ENCODE peak calls at places on chromosomes 5 and 9, in eight cellular contexts. One of them, this sample, is unnamed.

GRCh38 chr5:14385022-14385421 is 196.6 kb upstream of the OTULINL start:
- DNase-seq in transverse colon: no peak
- DNase-seq in stomach: no peak
- DNase-seq in H1: no peak
- DNase-seq in K562: no peak
- DNase-seq in HepG2: no peak
- DNase-seq in sigmoid colon: no peak
- DNase-seq in SK-N-SH: no peak
- DNase-seq in this sample: no peak

GRCh38 chr5:141513627-141514329 is 24.9 kb downstream of the PCDHGC5 start:
- DNase-seq in transverse colon: peak; percentile 66
- DNase-seq in stomach: no peak
- DNase-seq in H1: no peak
- DNase-seq in K562: no peak
- DNase-seq in HepG2: no peak
- DNase-seq in sigmoid colon: peak; percentile 94
- DNase-seq in SK-N-SH: peak; percentile 86
- DNase-seq in this sample: peak; percentile 70

GRCh38 chr9:20630241-20630943 is 8.1 kb upstream of the MLLT3 start:
- DNase-seq in transverse colon: no peak
- DNase-seq in stomach: no peak
- DNase-seq in H1: no peak
- DNase-seq in K562: no peak
- DNase-seq in HepG2: no peak
- DNase-seq in sigmoid colon: no peak
- DNase-seq in SK-N-SH: no peak
- DNase-seq in this sample: no peak

GRCh38 chr5:57412010-57412409 is 70.6 kb downstream of the ACTBL2 start:
- DNase-seq in transverse colon: no peak
- DNase-seq in stomach: no peak
- DNase-seq in H1: no peak
- DNase-seq in K562: no peak
- DNase-seq in HepG2: no peak
- DNase-seq in sigmoid colon: no peak
- DNase-seq in SK-N-SH: peak; percentile 24
- DNase-seq in this sample: no peak

GRCh38 chr5:150210644-150211043 is 20.8 kb downstream of the SLC6A7 start:
- DNase-seq in transverse colon: no peak
- DNase-seq in stomach: no peak
- DNase-seq in H1: no peak
- DNase-seq in K562: no peak
- DNase-seq in HepG2: no peak
- DNase-seq in sigmoid colon: no peak
- DNase-seq in SK-N-SH: no peak
- DNase-seq in this sample: peak; percentile 43

GRCh38 chr9:20732118-20732517 is 48.1 kb downstream of the FOCAD start:
- DNase-seq in transverse colon: no peak
- DNase-seq in stomach: no peak
- DNase-seq in H1: no peak
- DNase-seq in K562: no peak
- DNase-seq in HepG2: no peak
- DNase-seq in sigmoid colon: no peak
- DNase-seq in SK-N-SH: no peak
- DNase-seq in this sample: no peak

GRCh38 chr5:170151105-170151831 is 45.6 kb downstream of the FOXI1 start:
- DNase-seq in transverse colon: no peak
- DNase-seq in stomach: no peak
- DNase-seq in H1: peak; percentile 56
- DNase-seq in K562: peak; percentile 90
- DNase-seq in HepG2: peak; percentile 54
- DNase-seq in sigmoid colon: no peak
- DNase-seq in SK-N-SH: no peak
- DNase-seq in this sample: peak; percentile 85

GRCh38 chr5:179900707-179901106 is 7.0 kb downstream of the TBC1D9B start:
- DNase-seq in transverse colon: no peak
- DNase-seq in stomach: no peak
- DNase-seq in H1: no peak
- DNase-seq in K562: no peak
- DNase-seq in HepG2: no peak
- DNase-seq in sigmoid colon: no peak
- DNase-seq in SK-N-SH: no peak
- DNase-seq in this sample: no peak

GRCh38 chr5:170393235-170393634 is 4.1 kb upstream of the KCNMB1 start:
- DNase-seq in transverse colon: no peak
- DNase-seq in stomach: no peak
- DNase-seq in H1: no peak
- DNase-seq in K562: no peak
- DNase-seq in HepG2: no peak
- DNase-seq in sigmoid colon: no peak
- DNase-seq in SK-N-SH: no peak
- DNase-seq in this sample: no peak

GRCh38 chr5:60287174-60287771 is 393.7 kb upstream of the PDE4D start:
- DNase-seq in transverse colon: peak; percentile 26
- DNase-seq in stomach: peak; percentile 46
- DNase-seq in H1: peak; percentile 47
- DNase-seq in K562: peak; percentile 28
- DNase-seq in HepG2: peak; percentile 69
- DNase-seq in sigmoid colon: no peak
- DNase-seq in SK-N-SH: peak; percentile 46
- DNase-seq in this sample: no peak

GRCh38 chr9:109182940-109183798 is 16.1 kb upstream of the FRRS1L start:
- DNase-seq in transverse colon: peak; percentile 30
- DNase-seq in stomach: peak; percentile 57
- DNase-seq in H1: no peak
- DNase-seq in K562: peak; percentile 64
- DNase-seq in HepG2: peak; percentile 81
- DNase-seq in sigmoid colon: no peak
- DNase-seq in SK-N-SH: peak; percentile 62
- DNase-seq in this sample: no peak

GRCh38 chr5:10466446-10467073 is 24.9 kb downstream of the ROPN1L start:
- DNase-seq in transverse colon: no peak
- DNase-seq in stomach: no peak
- DNase-seq in H1: no peak
- DNase-seq in K562: no peak
- DNase-seq in HepG2: no peak
- DNase-seq in sigmoid colon: no peak
- DNase-seq in SK-N-SH: no peak
- DNase-seq in this sample: no peak

GRCh38 chr9:136110082-136111061 is 8.3 kb downstream of the TMEM250 start:
- DNase-seq in transverse colon: no peak
- DNase-seq in stomach: no peak
- DNase-seq in H1: no peak
- DNase-seq in K562: peak; percentile 60
- DNase-seq in HepG2: no peak
- DNase-seq in sigmoid colon: no peak
- DNase-seq in SK-N-SH: no peak
- DNase-seq in this sample: no peak

GRCh38 chr9:87427851-87428506 is 69.7 kb upstream of the DAPK1 start:
- DNase-seq in transverse colon: no peak
- DNase-seq in stomach: no peak
- DNase-seq in H1: no peak
- DNase-seq in K562: no peak
- DNase-seq in HepG2: no peak
- DNase-seq in sigmoid colon: no peak
- DNase-seq in SK-N-SH: no peak
- DNase-seq in this sample: no peak

GRCh38 chr5:80963966-80964481 is 3.9 kb downstream of the RASGRF2 start:
- DNase-seq in transverse colon: no peak
- DNase-seq in stomach: no peak
- DNase-seq in H1: no peak
- DNase-seq in K562: no peak
- DNase-seq in HepG2: no peak
- DNase-seq in sigmoid colon: no peak
- DNase-seq in SK-N-SH: no peak
- DNase-seq in this sample: no peak

GRCh38 chr5:72040513-72040912 is 66.8 kb upstream of the MAP1B start:
- DNase-seq in transverse colon: no peak
- DNase-seq in stomach: no peak
- DNase-seq in H1: no peak
- DNase-seq in K562: no peak
- DNase-seq in HepG2: no peak
- DNase-seq in sigmoid colon: no peak
- DNase-seq in SK-N-SH: no peak
- DNase-seq in this sample: no peak
- H3K27ac ChIP-seq in transverse colon: no peak overlapping the region
- H3K27ac ChIP-seq in stomach: no peak overlapping the region
- H3K27ac ChIP-seq in H1: no peak overlapping the region
- H3K27ac ChIP-seq in K562: no peak overlapping the region
- H3K27ac ChIP-seq in HepG2: no peak overlapping the region
- H3K27ac ChIP-seq in sigmoid colon: no peak overlapping the region
- H3K27ac ChIP-seq in SK-N-SH: no peak overlapping the region
- H3K27ac ChIP-seq in this sample: no peak overlapping the region

GRCh38 chr5:107670028-107670926 is 460 bp downstream of the EFNA5 start:
- DNase-seq in transverse colon: peak; percentile 27
- DNase-seq in stomach: peak; percentile 50
- DNase-seq in H1: no peak
- DNase-seq in K562: no peak
- DNase-seq in HepG2: no peak
- DNase-seq in sigmoid colon: peak; percentile 71
- DNase-seq in SK-N-SH: peak; percentile 73
- DNase-seq in this sample: peak; percentile 88

GRCh38 chr5:107671742-107672211 is 1.0 kb upstream of the EFNA5 start:
- DNase-seq in transverse colon: peak; percentile 34
- DNase-seq in stomach: no peak
- DNase-seq in H1: no peak
- DNase-seq in K562: no peak
- DNase-seq in HepG2: no peak
- DNase-seq in sigmoid colon: no peak
- DNase-seq in SK-N-SH: peak; percentile 60
- DNase-seq in this sample: no peak

GRCh38 chr5:107669543-107670027 is 1.2 kb downstream of the EFNA5 start:
- DNase-seq in transverse colon: peak; percentile 48
- DNase-seq in stomach: peak; percentile 39
- DNase-seq in H1: no peak
- DNase-seq in K562: no peak
- DNase-seq in HepG2: no peak
- DNase-seq in sigmoid colon: peak; percentile 72
- DNase-seq in SK-N-SH: peak; percentile 65
- DNase-seq in this sample: peak; percentile 85

GRCh38 chr5:107672212-107673105 is 1.7 kb upstream of the EFNA5 start:
- DNase-seq in transverse colon: peak; percentile 88
- DNase-seq in stomach: peak; percentile 85
- DNase-seq in H1: peak; percentile 95
- DNase-seq in K562: peak; percentile 24
- DNase-seq in HepG2: peak; percentile 15
- DNase-seq in sigmoid colon: peak; percentile 93
- DNase-seq in SK-N-SH: peak; percentile 86
- DNase-seq in this sample: peak; percentile 93

DNA sequence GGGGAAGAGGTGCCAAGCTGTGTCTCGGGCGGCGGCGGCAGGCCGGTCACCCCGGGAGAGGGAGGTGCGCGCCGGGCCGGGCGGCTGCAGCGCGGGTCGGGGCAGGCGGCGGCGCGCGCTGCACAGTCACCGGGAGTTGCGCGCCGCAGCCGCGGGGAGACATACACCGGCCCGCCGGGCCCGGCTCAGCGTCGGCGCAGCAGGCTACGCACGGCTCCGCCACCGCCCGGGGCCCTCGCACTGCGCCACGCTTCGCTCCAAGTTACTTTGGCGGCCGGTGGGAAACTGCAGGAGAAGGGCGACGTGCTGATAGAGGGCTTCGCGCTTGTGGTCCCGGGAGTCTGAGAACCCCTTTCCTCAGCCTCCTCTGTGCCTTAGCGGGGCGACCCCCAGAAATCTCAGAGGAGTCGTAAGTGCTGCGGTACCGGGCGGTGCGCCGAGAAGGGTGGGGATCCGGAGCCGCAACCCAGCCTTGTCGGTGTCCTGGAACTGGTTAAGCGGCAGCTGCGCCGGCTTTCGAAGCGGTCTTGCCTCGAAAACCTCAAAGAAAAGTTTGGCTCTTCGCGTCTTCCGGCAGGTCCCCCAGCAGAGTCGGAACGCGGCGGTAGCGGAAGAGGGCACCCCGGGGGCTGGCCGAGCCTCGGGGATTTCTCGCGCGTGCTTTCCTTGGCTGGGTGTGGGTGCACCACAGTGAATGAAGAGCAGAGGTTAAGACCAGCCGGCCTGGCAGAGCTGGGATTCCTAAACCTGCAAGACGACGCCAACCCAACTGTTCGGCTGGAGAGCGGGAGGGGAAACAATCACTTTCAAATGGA is at the start of gene EFNA5:
- DNase-seq in transverse colon: peak; percentile 41
- DNase-seq in stomach: peak; percentile 46
- DNase-seq in H1: no peak
- DNase-seq in K562: no peak
- DNase-seq in HepG2: no peak
- DNase-seq in sigmoid colon: peak; percentile 77
- DNase-seq in SK-N-SH: peak; percentile 71
- DNase-seq in this sample: peak; percentile 89
- TF ChIP-seq POLR2AphosphoS5 in transverse colon: no peak
- TF ChIP-seq POLR2AphosphoS5 in stomach: no peak
- TF ChIP-seq POLR2AphosphoS5 in H1: no peak
- TF ChIP-seq POLR2AphosphoS5 in K562: no peak
- TF ChIP-seq POLR2AphosphoS5 in HepG2: no peak
- TF ChIP-seq POLR2AphosphoS5 in sigmoid colon: no peak
- TF ChIP-seq POLR2AphosphoS5 in SK-N-SH: no peak
- TF ChIP-seq POLR2AphosphoS5 in this sample: no peak

GRCh38 chr9:34384368-34385165 is 7.9 kb upstream of the MYORG start:
- DNase-seq in transverse colon: no peak
- DNase-seq in stomach: no peak
- DNase-seq in H1: no peak
- DNase-seq in K562: no peak
- DNase-seq in HepG2: peak; percentile 22
- DNase-seq in sigmoid colon: no peak
- DNase-seq in SK-N-SH: no peak
- DNase-seq in this sample: no peak

GRCh38 chr9:34383904-34384303 is 7.2 kb upstream of the MYORG start:
- DNase-seq in transverse colon: no peak
- DNase-seq in stomach: no peak
- DNase-seq in H1: no peak
- DNase-seq in K562: no peak
- DNase-seq in HepG2: no peak
- DNase-seq in sigmoid colon: no peak
- DNase-seq in SK-N-SH: no peak
- DNase-seq in this sample: no peak

GRCh38 chr9:34387239-34387638 is 10.5 kb upstream of the MYORG start:
- DNase-seq in transverse colon: no peak
- DNase-seq in stomach: no peak
- DNase-seq in H1: no peak
- DNase-seq in K562: no peak
- DNase-seq in HepG2: no peak
- DNase-seq in sigmoid colon: no peak
- DNase-seq in SK-N-SH: no peak
- DNase-seq in this sample: no peak

GRCh38 chr9:34386656-34387055 is 10.0 kb upstream of the MYORG start:
- DNase-seq in transverse colon: no peak
- DNase-seq in stomach: no peak
- DNase-seq in H1: no peak
- DNase-seq in K562: no peak
- DNase-seq in HepG2: no peak
- DNase-seq in sigmoid colon: no peak
- DNase-seq in SK-N-SH: no peak
- DNase-seq in this sample: no peak

GRCh38 chr9:34385561-34386230 is 9.0 kb upstream of the MYORG start:
- DNase-seq in transverse colon: no peak
- DNase-seq in stomach: no peak
- DNase-seq in H1: no peak
- DNase-seq in K562: no peak
- DNase-seq in HepG2: no peak
- DNase-seq in sigmoid colon: no peak
- DNase-seq in SK-N-SH: no peak
- DNase-seq in this sample: no peak
- TF ChIP-seq EP300 in transverse colon: no peak
- TF ChIP-seq EP300 in stomach: no peak
- TF ChIP-seq EP300 in H1: no peak
- TF ChIP-seq EP300 in K562: no peak
- TF ChIP-seq EP300 in HepG2: no peak
- TF ChIP-seq EP300 in sigmoid colon: no peak
- TF ChIP-seq EP300 in SK-N-SH: no peak
- TF ChIP-seq EP300 in this sample: no peak

GRCh38 chr9:91177661-91178280 is 183.9 kb downstream of the AUH start:
- DNase-seq in transverse colon: peak; percentile 58
- DNase-seq in stomach: peak; percentile 26
- DNase-seq in H1: no peak
- DNase-seq in K562: no peak
- DNase-seq in HepG2: no peak
- DNase-seq in sigmoid colon: no peak
- DNase-seq in SK-N-SH: no peak
- DNase-seq in this sample: peak; percentile 44
- H3K27ac ChIP-seq in transverse colon: peak overlapping the region; percentile 22
- H3K27ac ChIP-seq in stomach: no peak overlapping the region
- H3K27ac ChIP-seq in H1: no peak overlapping the region
- H3K27ac ChIP-seq in K562: no peak overlapping the region
- H3K27ac ChIP-seq in HepG2: no peak overlapping the region
- H3K27ac ChIP-seq in sigmoid colon: no peak overlapping the region
- H3K27ac ChIP-seq in SK-N-SH: no peak overlapping the region
- H3K27ac ChIP-seq in this sample: no peak overlapping the region

This sample was measured in upper lobe of left lung.